ENCODE peak calls at places on chromosomes 1 and 21, in seven cellular contexts. One of them, this sample, is unnamed.

GRCh38 chr1:89273324-89273778 is 691 bp upstream of the GBP5 start:
- DNase-seq in SK-N-SH: no peak
- DNase-seq in prostate gland: no peak
- DNase-seq in esophagus muscularis mucosa: no peak
- DNase-seq in GM12891: no peak
- DNase-seq in sigmoid colon: no peak
- DNase-seq in HCT116: no peak
- DNase-seq in this sample: peak

GRCh38 chr1:44784094-44785026 is 3.6 kb downstream of the BEST4 start:
- DNase-seq in SK-N-SH: peak
- DNase-seq in prostate gland: no peak
- DNase-seq in esophagus muscularis mucosa: no peak
- DNase-seq in GM12891: no peak
- DNase-seq in sigmoid colon: no peak
- DNase-seq in HCT116: no peak
- DNase-seq in this sample: peak

GRCh38 chr1:159214149-159214760 is 9.6 kb downstream of the ACKR1 start:
- DNase-seq in SK-N-SH: peak
- DNase-seq in prostate gland: no peak
- DNase-seq in esophagus muscularis mucosa: peak
- DNase-seq in GM12891: peak
- DNase-seq in sigmoid colon: no peak
- DNase-seq in HCT116: peak
- DNase-seq in this sample: peak

GRCh38 chr1:158087320-158087927 is 93.3 kb upstream of the CD1D start:
- DNase-seq in SK-N-SH: peak
- DNase-seq in prostate gland: peak
- DNase-seq in esophagus muscularis mucosa: no peak
- DNase-seq in GM12891: peak
- DNase-seq in sigmoid colon: peak
- DNase-seq in HCT116: peak
- DNase-seq in this sample: peak

GRCh38 chr1:21861602-21862429 is 49.8 kb downstream of the LDLRAD2 start:
- DNase-seq in SK-N-SH: no peak
- DNase-seq in prostate gland: no peak
- DNase-seq in esophagus muscularis mucosa: no peak
- DNase-seq in GM12891: no peak
- DNase-seq in sigmoid colon: no peak
- DNase-seq in HCT116: no peak
- DNase-seq in this sample: no peak

GRCh38 chr21:45615145-45615711 is 28.3 kb upstream of the PCBP3 start:
- DNase-seq in SK-N-SH: peak
- DNase-seq in prostate gland: no peak
- DNase-seq in esophagus muscularis mucosa: no peak
- DNase-seq in GM12891: peak
- DNase-seq in sigmoid colon: peak
- DNase-seq in HCT116: no peak
- DNase-seq in this sample: peak

GRCh38 chr1:38114231-38114630 is 67.6 kb upstream of the POU3F1 start:
- DNase-seq in SK-N-SH: no peak
- DNase-seq in prostate gland: peak
- DNase-seq in esophagus muscularis mucosa: no peak
- DNase-seq in GM12891: no peak
- DNase-seq in sigmoid colon: no peak
- DNase-seq in HCT116: no peak
- DNase-seq in this sample: no peak

GRCh38 chr1:204520834-204521709 is 4.9 kb downstream of the MDM4 start:
- DNase-seq in SK-N-SH: no peak
- DNase-seq in prostate gland: no peak
- DNase-seq in esophagus muscularis mucosa: no peak
- DNase-seq in GM12891: no peak
- DNase-seq in sigmoid colon: no peak
- DNase-seq in HCT116: no peak
- DNase-seq in this sample: no peak

GRCh38 chr21:26199471-26199870 is 28.9 kb upstream of the APP start:
- DNase-seq in SK-N-SH: no peak
- DNase-seq in prostate gland: no peak
- DNase-seq in esophagus muscularis mucosa: no peak
- DNase-seq in GM12891: no peak
- DNase-seq in sigmoid colon: no peak
- DNase-seq in HCT116: no peak
- DNase-seq in this sample: no peak

GRCh38 chr1:42742617-42743301 is 2.7 kb upstream of the CLDN19 start:
- DNase-seq in SK-N-SH: peak
- DNase-seq in prostate gland: no peak
- DNase-seq in esophagus muscularis mucosa: no peak
- DNase-seq in GM12891: no peak
- DNase-seq in sigmoid colon: no peak
- DNase-seq in HCT116: no peak
- DNase-seq in this sample: no peak

GRCh38 chr21:16837319-16837718 is 675.5 kb upstream of the CXADR start:
- DNase-seq in SK-N-SH: no peak
- DNase-seq in prostate gland: no peak
- DNase-seq in esophagus muscularis mucosa: no peak
- DNase-seq in GM12891: no peak
- DNase-seq in sigmoid colon: no peak
- DNase-seq in HCT116: no peak
- DNase-seq in this sample: no peak

GRCh38 chr21:35324372-35325220 is 275.5 kb upstream of the RUNX1 start:
- DNase-seq in SK-N-SH: no peak
- DNase-seq in prostate gland: peak
- DNase-seq in esophagus muscularis mucosa: peak
- DNase-seq in GM12891: no peak
- DNase-seq in sigmoid colon: peak
- DNase-seq in HCT116: no peak
- DNase-seq in this sample: no peak

GRCh38 chr21:35321322-35322200 is 272.5 kb upstream of the RUNX1 start:
- DNase-seq in SK-N-SH: no peak
- DNase-seq in prostate gland: no peak
- DNase-seq in esophagus muscularis mucosa: peak
- DNase-seq in GM12891: no peak
- DNase-seq in sigmoid colon: no peak
- DNase-seq in HCT116: no peak
- DNase-seq in this sample: no peak

GRCh38 chr21:35325953-35326352 is 276.9 kb upstream of the RUNX1 start:
- DNase-seq in SK-N-SH: no peak
- DNase-seq in prostate gland: no peak
- DNase-seq in esophagus muscularis mucosa: no peak
- DNase-seq in GM12891: no peak
- DNase-seq in sigmoid colon: no peak
- DNase-seq in HCT116: no peak
- DNase-seq in this sample: no peak

GRCh38 chr21:35326677-35327076 is 277.6 kb upstream of the RUNX1 start:
- DNase-seq in SK-N-SH: no peak
- DNase-seq in prostate gland: no peak
- DNase-seq in esophagus muscularis mucosa: peak
- DNase-seq in GM12891: no peak
- DNase-seq in sigmoid colon: no peak
- DNase-seq in HCT116: no peak
- DNase-seq in this sample: no peak

DNA sequence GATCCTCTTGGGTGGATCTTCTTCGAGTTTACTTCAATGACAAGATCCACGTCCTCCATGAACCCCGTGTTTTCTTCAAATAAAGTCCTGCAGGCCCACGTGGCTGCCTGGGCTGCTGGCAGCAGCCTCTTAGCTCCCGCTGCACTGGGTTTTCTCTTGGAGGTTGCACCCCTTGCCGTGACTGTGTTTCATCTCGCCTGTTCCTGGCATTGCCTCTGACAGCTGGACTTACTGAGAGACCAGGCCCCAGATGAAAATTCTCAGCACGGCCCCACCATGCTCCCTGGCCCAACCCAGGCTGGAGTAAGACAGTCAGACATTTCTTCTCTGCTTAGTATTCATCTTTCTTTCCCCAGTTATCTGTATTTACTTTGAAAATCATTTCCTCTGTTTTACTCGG is 274.8 kb upstream of the RUNX1 start:
- DNase-seq in SK-N-SH: peak
- DNase-seq in prostate gland: no peak
- DNase-seq in esophagus muscularis mucosa: peak
- DNase-seq in GM12891: no peak
- DNase-seq in sigmoid colon: peak
- DNase-seq in HCT116: no peak
- DNase-seq in this sample: no peak
- TF ChIP-seq POLR2AphosphoS5 in SK-N-SH: peak
- TF ChIP-seq POLR2AphosphoS5 in prostate gland: no peak
- TF ChIP-seq POLR2AphosphoS5 in esophagus muscularis mucosa: peak
- TF ChIP-seq POLR2AphosphoS5 in GM12891: no peak
- TF ChIP-seq POLR2AphosphoS5 in sigmoid colon: peak
- TF ChIP-seq POLR2AphosphoS5 in HCT116: no peak
- TF ChIP-seq POLR2AphosphoS5 in this sample: no peak

DNA sequence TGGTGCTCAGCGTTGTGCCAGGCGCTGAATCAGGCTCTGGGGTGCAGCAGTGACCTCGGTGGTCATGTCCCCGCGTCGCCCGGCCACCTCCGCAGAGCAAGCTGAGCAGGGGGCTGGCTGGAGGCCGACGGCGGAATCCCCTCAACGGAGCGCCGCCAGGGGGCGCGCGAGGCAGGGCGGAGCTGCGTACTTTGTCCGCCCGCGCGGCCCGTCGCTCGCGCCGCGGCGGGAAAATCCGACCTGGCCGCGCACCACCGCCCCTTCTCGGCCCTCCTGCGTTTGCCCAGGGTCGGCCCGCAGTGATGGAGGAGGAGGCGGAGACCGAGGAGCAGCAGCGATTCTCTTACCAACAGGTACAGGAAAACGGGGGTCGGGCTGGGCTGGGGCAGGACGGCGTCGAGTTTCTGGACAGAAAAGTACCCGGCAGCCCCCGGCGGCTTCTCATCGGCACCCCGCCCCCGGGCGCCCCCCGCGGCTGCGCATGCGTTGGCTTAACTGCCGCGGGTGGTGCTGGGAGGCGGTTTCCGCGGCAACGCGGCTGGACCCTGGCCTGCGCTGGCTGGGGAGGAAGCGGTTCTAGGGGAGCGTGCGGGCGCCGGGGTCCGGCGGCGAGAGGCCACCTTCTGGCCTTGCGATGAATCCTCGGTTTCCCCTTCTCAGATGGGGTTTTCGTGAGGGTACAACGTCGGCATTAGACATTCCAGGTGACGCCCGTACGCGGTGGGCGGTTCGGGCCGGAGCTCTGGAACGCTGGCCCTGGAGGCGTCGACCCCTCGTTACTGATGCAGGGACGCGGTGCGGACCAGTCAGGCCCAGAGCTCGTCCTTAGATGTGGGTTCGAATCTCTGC is at the start of gene CENPS:
- DNase-seq in SK-N-SH: peak
- DNase-seq in prostate gland: peak
- DNase-seq in esophagus muscularis mucosa: peak
- DNase-seq in GM12891: peak
- DNase-seq in sigmoid colon: peak
- DNase-seq in HCT116: peak
- DNase-seq in this sample: peak
- TF ChIP-seq POLR2AphosphoS5 in SK-N-SH: peak
- TF ChIP-seq POLR2AphosphoS5 in prostate gland: peak
- TF ChIP-seq POLR2AphosphoS5 in esophagus muscularis mucosa: peak
- TF ChIP-seq POLR2AphosphoS5 in GM12891: no peak
- TF ChIP-seq POLR2AphosphoS5 in sigmoid colon: peak
- TF ChIP-seq POLR2AphosphoS5 in HCT116: peak
- TF ChIP-seq POLR2AphosphoS5 in this sample: peak

DNA sequence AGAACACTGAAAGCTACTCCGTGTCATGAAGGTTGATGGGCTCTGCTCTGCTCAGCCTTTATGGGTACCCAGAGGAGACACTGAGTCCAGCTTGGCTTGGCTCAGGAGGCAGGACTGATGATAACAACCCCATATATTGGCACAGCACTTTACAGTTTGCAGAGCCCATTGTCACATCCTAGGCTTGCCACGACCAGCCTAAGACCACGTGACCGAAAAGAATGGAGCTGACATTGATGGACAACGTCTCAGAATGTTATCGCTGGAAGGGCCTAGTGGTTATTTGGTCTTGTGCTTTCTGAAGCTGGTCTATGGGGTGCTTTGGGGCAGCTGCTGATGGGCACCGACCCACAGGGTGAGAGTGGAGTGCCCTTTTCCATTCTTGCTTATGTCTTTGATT is 72.9 kb upstream of the RUNX3 start:
- DNase-seq in SK-N-SH: no peak
- DNase-seq in prostate gland: no peak
- DNase-seq in esophagus muscularis mucosa: no peak
- DNase-seq in GM12891: no peak
- DNase-seq in sigmoid colon: no peak
- DNase-seq in HCT116: no peak
- DNase-seq in this sample: no peak
- TF ChIP-seq POLR2AphosphoS5 in SK-N-SH: no peak
- TF ChIP-seq POLR2AphosphoS5 in prostate gland: no peak
- TF ChIP-seq POLR2AphosphoS5 in esophagus muscularis mucosa: no peak
- TF ChIP-seq POLR2AphosphoS5 in GM12891: no peak
- TF ChIP-seq POLR2AphosphoS5 in sigmoid colon: no peak
- TF ChIP-seq POLR2AphosphoS5 in HCT116: no peak
- TF ChIP-seq POLR2AphosphoS5 in this sample: no peak

GRCh38 chr1:15051898-15052528 is 101.5 kb upstream of the TMEM51 start:
- DNase-seq in SK-N-SH: no peak
- DNase-seq in prostate gland: no peak
- DNase-seq in esophagus muscularis mucosa: no peak
- DNase-seq in GM12891: no peak
- DNase-seq in sigmoid colon: no peak
- DNase-seq in HCT116: no peak
- DNase-seq in this sample: no peak
- TF ChIP-seq POLR2AphosphoS5 in SK-N-SH: no peak
- TF ChIP-seq POLR2AphosphoS5 in prostate gland: no peak
- TF ChIP-seq POLR2AphosphoS5 in esophagus muscularis mucosa: no peak
- TF ChIP-seq POLR2AphosphoS5 in GM12891: no peak
- TF ChIP-seq POLR2AphosphoS5 in sigmoid colon: no peak
- TF ChIP-seq POLR2AphosphoS5 in HCT116: no peak
- TF ChIP-seq POLR2AphosphoS5 in this sample: no peak

GRCh38 chr1:68788762-68789161 is 291.9 kb upstream of the DEPDC1 start:
- DNase-seq in SK-N-SH: no peak
- DNase-seq in prostate gland: no peak
- DNase-seq in esophagus muscularis mucosa: no peak
- DNase-seq in GM12891: no peak
- DNase-seq in sigmoid colon: no peak
- DNase-seq in HCT116: no peak
- DNase-seq in this sample: no peak

GRCh38 chr1:68780919-68781318 is 284.0 kb upstream of the DEPDC1 start:
- DNase-seq in SK-N-SH: no peak
- DNase-seq in prostate gland: no peak
- DNase-seq in esophagus muscularis mucosa: no peak
- DNase-seq in GM12891: no peak
- DNase-seq in sigmoid colon: no peak
- DNase-seq in HCT116: no peak
- DNase-seq in this sample: no peak

GRCh38 chr1:68782890-68783289 is 286.0 kb upstream of the DEPDC1 start:
- DNase-seq in SK-N-SH: no peak
- DNase-seq in prostate gland: no peak
- DNase-seq in esophagus muscularis mucosa: no peak
- DNase-seq in GM12891: no peak
- DNase-seq in sigmoid colon: no peak
- DNase-seq in HCT116: no peak
- DNase-seq in this sample: no peak

GRCh38 chr1:68785328-68785727 is 288.4 kb upstream of the DEPDC1 start:
- DNase-seq in SK-N-SH: no peak
- DNase-seq in prostate gland: no peak
- DNase-seq in esophagus muscularis mucosa: no peak
- DNase-seq in GM12891: no peak
- DNase-seq in sigmoid colon: no peak
- DNase-seq in HCT116: no peak
- DNase-seq in this sample: no peak
- TF ChIP-seq POLR2AphosphoS5 in SK-N-SH: no peak
- TF ChIP-seq POLR2AphosphoS5 in prostate gland: no peak
- TF ChIP-seq POLR2AphosphoS5 in esophagus muscularis mucosa: no peak
- TF ChIP-seq POLR2AphosphoS5 in GM12891: no peak
- TF ChIP-seq POLR2AphosphoS5 in sigmoid colon: no peak
- TF ChIP-seq POLR2AphosphoS5 in HCT116: no peak
- TF ChIP-seq POLR2AphosphoS5 in this sample: no peak

This sample was measured in spleen.